ENCODE peak calls at places on chromosomes 5 and 9, in six cellular contexts. One of them, this sample, is unnamed.
A peak's percentile ranks its signal among the peaks of the same experiment; 100 is the strongest.

GRCh38 chr9:14306188-14306587 is 7.8 kb downstream of the NFIB start:
- DNase-seq in upper lobe of right lung: no peak
- DNase-seq in suprapubic skin: no peak
- DNase-seq in H9: no peak
- DNase-seq in sigmoid colon: no peak
- DNase-seq in HCT116: no peak
- DNase-seq in this sample: no peak

GRCh38 chr9:6270896-6271295 is 55.3 kb downstream of the IL33 start:
- DNase-seq in upper lobe of right lung: no peak
- DNase-seq in suprapubic skin: no peak
- DNase-seq in H9: no peak
- DNase-seq in sigmoid colon: no peak
- DNase-seq in HCT116: no peak
- DNase-seq in this sample: no peak

GRCh38 chr9:23821400-23822181 is 4.4 kb downstream of the ELAVL2 start:
- DNase-seq in upper lobe of right lung: peak; percentile 66
- DNase-seq in suprapubic skin: no peak
- DNase-seq in H9: peak; percentile 76
- DNase-seq in sigmoid colon: no peak
- DNase-seq in HCT116: no peak
- DNase-seq in this sample: peak; percentile 36

GRCh38 chr5:2701592-2701991 is 49.9 kb downstream of the IRX2 start:
- DNase-seq in upper lobe of right lung: no peak
- DNase-seq in suprapubic skin: no peak
- DNase-seq in H9: no peak
- DNase-seq in sigmoid colon: peak; percentile 52
- DNase-seq in HCT116: no peak
- DNase-seq in this sample: no peak

GRCh38 chr9:112809351-112809848 is 58.8 kb downstream of the SNX30 start:
- DNase-seq in upper lobe of right lung: no peak
- DNase-seq in suprapubic skin: no peak
- DNase-seq in H9: no peak
- DNase-seq in sigmoid colon: no peak
- DNase-seq in HCT116: no peak
- DNase-seq in this sample: no peak

GRCh38 chr9:127971357-127972315 is 9.2 kb downstream of the EEIG1 start:
- DNase-seq in upper lobe of right lung: no peak
- DNase-seq in suprapubic skin: no peak
- DNase-seq in H9: no peak
- DNase-seq in sigmoid colon: peak; percentile 68
- DNase-seq in HCT116: no peak
- DNase-seq in this sample: no peak

GRCh38 chr5:154709368-154710305 is 45.5 kb upstream of the LARP1 start:
- DNase-seq in upper lobe of right lung: no peak
- DNase-seq in suprapubic skin: no peak
- DNase-seq in H9: no peak
- DNase-seq in sigmoid colon: peak; percentile 27
- DNase-seq in HCT116: no peak
- DNase-seq in this sample: no peak

GRCh38 chr5:65721775-65722574 is at the start of the genes NLN and SGTB:
- DNase-seq in upper lobe of right lung: peak; percentile 93
- DNase-seq in suprapubic skin: peak; percentile 86
- DNase-seq in H9: peak; percentile 87
- DNase-seq in sigmoid colon: peak; percentile 90
- DNase-seq in HCT116: peak; percentile 37
- DNase-seq in this sample: peak; percentile 92

GRCh38 chr9:78074385-78075291 is 43.0 kb upstream of the GNAQ start:
- DNase-seq in upper lobe of right lung: no peak
- DNase-seq in suprapubic skin: no peak
- DNase-seq in H9: no peak
- DNase-seq in sigmoid colon: no peak
- DNase-seq in HCT116: no peak
- DNase-seq in this sample: no peak

GRCh38 chr9:70778568-70778967 is 342.9 kb downstream of the TRPM3 start:
- DNase-seq in upper lobe of right lung: no peak
- DNase-seq in suprapubic skin: no peak
- DNase-seq in H9: no peak
- DNase-seq in sigmoid colon: no peak
- DNase-seq in HCT116: no peak
- DNase-seq in this sample: no peak

GRCh38 chr5:170169996-170170395 is 62.8 kb upstream of the C5orf58 start:
- DNase-seq in upper lobe of right lung: no peak
- DNase-seq in suprapubic skin: no peak
- DNase-seq in H9: no peak
- DNase-seq in sigmoid colon: no peak
- DNase-seq in HCT116: no peak
- DNase-seq in this sample: no peak

GRCh38 chr9:98568234-98568922 is 140.4 kb downstream of the GABBR2 start:
- DNase-seq in upper lobe of right lung: no peak
- DNase-seq in suprapubic skin: no peak
- DNase-seq in H9: no peak
- DNase-seq in sigmoid colon: no peak
- DNase-seq in HCT116: no peak
- DNase-seq in this sample: no peak

GRCh38 chr5:2748180-2748840 is 3.2 kb downstream of the IRX2 start:
- DNase-seq in upper lobe of right lung: no peak
- DNase-seq in suprapubic skin: peak; percentile 53
- DNase-seq in H9: no peak
- DNase-seq in sigmoid colon: no peak
- DNase-seq in HCT116: no peak
- DNase-seq in this sample: no peak

DNA sequence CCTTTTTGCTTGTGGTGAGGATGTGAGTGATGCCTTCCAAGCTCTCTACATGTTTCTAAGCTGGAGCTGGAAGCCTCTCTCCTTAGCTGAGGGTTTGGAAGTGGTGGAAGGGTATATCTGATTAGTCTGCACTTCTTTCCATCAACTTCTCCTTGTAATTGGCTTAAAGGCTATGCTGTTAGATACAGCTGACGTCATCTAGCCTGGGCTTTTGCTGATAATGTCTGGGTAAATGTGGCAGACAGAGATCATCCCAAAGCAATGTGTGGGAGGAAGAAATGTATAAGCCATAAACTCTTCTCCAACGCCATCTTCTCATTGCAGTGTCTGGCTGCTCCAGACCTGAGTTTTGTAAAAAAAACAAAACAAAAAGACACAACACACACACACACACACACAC is 29.3 kb downstream of the ZNF354C start:
- DNase-seq in upper lobe of right lung: no peak
- DNase-seq in suprapubic skin: no peak
- DNase-seq in H9: no peak
- DNase-seq in sigmoid colon: no peak
- DNase-seq in HCT116: no peak
- DNase-seq in this sample: no peak
- H3K9me3 ChIP-seq in upper lobe of right lung: peaks cover 83% of the 10 kb centered on the region
- H3K9me3 ChIP-seq in suprapubic skin: peaks cover 77% of the 10 kb centered on the region
- H3K9me3 ChIP-seq in H9: peaks cover 54% of the 10 kb centered on the region
- H3K9me3 ChIP-seq in sigmoid colon: peaks cover 71% of the 10 kb centered on the region
- H3K9me3 ChIP-seq in HCT116: peaks cover 7% of the 10 kb centered on the region
- H3K9me3 ChIP-seq in this sample: peaks cover 95% of the 10 kb centered on the region

GRCh38 chr9:125760537-125760936 is 13.4 kb downstream of the PBX3 start:
- DNase-seq in upper lobe of right lung: no peak
- DNase-seq in suprapubic skin: no peak
- DNase-seq in H9: no peak
- DNase-seq in sigmoid colon: no peak
- DNase-seq in HCT116: no peak
- DNase-seq in this sample: no peak
- H3K4me1 ChIP-seq in upper lobe of right lung: peaks cover 30% of the 10 kb centered on the region
- H3K4me1 ChIP-seq in suprapubic skin: peaks cover 32% of the 10 kb centered on the region
- H3K4me1 ChIP-seq in H9: peaks cover 11% of the 10 kb centered on the region
- H3K4me1 ChIP-seq in sigmoid colon: peaks cover 98% of the 10 kb centered on the region
- H3K4me1 ChIP-seq in HCT116: no peaks in the 10 kb centered on the region
- H3K4me1 ChIP-seq in this sample: no peaks in the 10 kb centered on the region

GRCh38 chr9:134328841-134329575 is 2.8 kb downstream of the RXRA start:
- DNase-seq in upper lobe of right lung: no peak
- DNase-seq in suprapubic skin: no peak
- DNase-seq in H9: no peak
- DNase-seq in sigmoid colon: peak; percentile 84
- DNase-seq in HCT116: no peak
- DNase-seq in this sample: peak; percentile 75
- TF ChIP-seq CTCF in upper lobe of right lung: peak; percentile 18
- TF ChIP-seq CTCF in suprapubic skin: no peak
- TF ChIP-seq CTCF in H9: no peak
- TF ChIP-seq CTCF in sigmoid colon: no peak
- TF ChIP-seq CTCF in HCT116: no peak
- TF ChIP-seq CTCF in this sample: no peak

GRCh38 chr5:141260458-141261237 is 15.5 kb downstream of the PCDHB15 start:
- DNase-seq in upper lobe of right lung: no peak
- DNase-seq in suprapubic skin: no peak
- DNase-seq in H9: no peak
- DNase-seq in sigmoid colon: no peak
- DNase-seq in HCT116: no peak
- DNase-seq in this sample: no peak
- H3K9me3 ChIP-seq in upper lobe of right lung: peaks cover 100% of the 10 kb centered on the region
- H3K9me3 ChIP-seq in suprapubic skin: peaks cover 97% of the 10 kb centered on the region
- H3K9me3 ChIP-seq in H9: peaks cover 61% of the 10 kb centered on the region
- H3K9me3 ChIP-seq in sigmoid colon: peaks cover 99% of the 10 kb centered on the region
- H3K9me3 ChIP-seq in HCT116: peaks cover 22% of the 10 kb centered on the region
- H3K9me3 ChIP-seq in this sample: peaks cover 100% of the 10 kb centered on the region

GRCh38 chr5:52810426-52810825 is 22.7 kb downstream of the ITGA1 start:
- DNase-seq in upper lobe of right lung: no peak
- DNase-seq in suprapubic skin: no peak
- DNase-seq in H9: no peak
- DNase-seq in sigmoid colon: no peak
- DNase-seq in HCT116: no peak
- DNase-seq in this sample: no peak

GRCh38 chr5:52807037-52807436 is 19.3 kb downstream of the ITGA1 start:
- DNase-seq in upper lobe of right lung: no peak
- DNase-seq in suprapubic skin: no peak
- DNase-seq in H9: no peak
- DNase-seq in sigmoid colon: no peak
- DNase-seq in HCT116: no peak
- DNase-seq in this sample: no peak

GRCh38 chr5:52809884-52810283 is 22.2 kb downstream of the ITGA1 start:
- DNase-seq in upper lobe of right lung: no peak
- DNase-seq in suprapubic skin: no peak
- DNase-seq in H9: no peak
- DNase-seq in sigmoid colon: no peak
- DNase-seq in HCT116: no peak
- DNase-seq in this sample: no peak

GRCh38 chr5:52807723-52808122 is 20.0 kb downstream of the ITGA1 start:
- DNase-seq in upper lobe of right lung: no peak
- DNase-seq in suprapubic skin: no peak
- DNase-seq in H9: no peak
- DNase-seq in sigmoid colon: no peak
- DNase-seq in HCT116: no peak
- DNase-seq in this sample: no peak

DNA sequence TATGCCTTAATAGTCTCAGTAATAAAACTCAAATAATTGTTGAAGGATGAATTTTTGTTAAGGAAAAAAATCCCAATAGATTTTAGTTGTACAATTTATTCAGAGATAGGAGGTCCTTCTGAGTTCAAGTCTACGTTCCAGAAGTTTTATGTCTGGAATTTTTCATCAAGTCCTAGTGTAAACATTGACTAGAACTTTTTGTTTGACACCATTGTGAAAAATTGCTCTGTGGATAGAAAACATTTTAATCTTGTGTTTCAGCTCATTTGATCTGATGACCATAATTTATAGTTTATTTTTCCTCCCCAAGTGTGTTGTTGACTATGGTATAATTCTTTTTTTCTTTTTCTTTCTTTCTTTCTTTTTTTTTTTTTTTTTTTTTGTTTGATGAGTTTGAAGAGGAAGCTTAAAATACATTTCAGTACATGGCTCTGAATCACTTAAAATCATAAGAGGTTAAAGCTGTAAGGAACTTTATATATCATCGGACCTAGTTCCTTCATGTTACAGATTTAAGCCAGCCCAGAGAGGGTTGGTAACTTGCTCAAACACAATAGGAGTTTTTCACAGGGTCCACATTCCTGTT is 20.7 kb downstream of the ITGA1 start:
- DNase-seq in upper lobe of right lung: no peak
- DNase-seq in suprapubic skin: no peak
- DNase-seq in H9: no peak
- DNase-seq in sigmoid colon: no peak
- DNase-seq in HCT116: no peak
- DNase-seq in this sample: no peak
- H3K4me1 ChIP-seq in upper lobe of right lung: peaks cover 66% of the 10 kb centered on the region
- H3K4me1 ChIP-seq in suprapubic skin: peaks cover 13% of the 10 kb centered on the region
- H3K4me1 ChIP-seq in H9: no peaks in the 10 kb centered on the region
- H3K4me1 ChIP-seq in sigmoid colon: peaks cover 100% of the 10 kb centered on the region
- H3K4me1 ChIP-seq in HCT116: no peaks in the 10 kb centered on the region
- H3K4me1 ChIP-seq in this sample: peaks cover under 1% of the 10 kb centered on the region

GRCh38 chr5:137822158-137822764 is 45.4 kb upstream of the MYOT start:
- DNase-seq in upper lobe of right lung: no peak
- DNase-seq in suprapubic skin: no peak
- DNase-seq in H9: peak; percentile 63
- DNase-seq in sigmoid colon: no peak
- DNase-seq in HCT116: peak; percentile 40
- DNase-seq in this sample: peak; percentile 68
- TF ChIP-seq CTCF in upper lobe of right lung: peak; percentile 25
- TF ChIP-seq CTCF in suprapubic skin: no peak
- TF ChIP-seq CTCF in H9: peak; percentile 71
- TF ChIP-seq CTCF in sigmoid colon: peak; percentile 58
- TF ChIP-seq CTCF in HCT116: peak; percentile 59
- TF ChIP-seq CTCF in this sample: no peak

GRCh38 chr5:102811962-102812361 is 56.9 kb downstream of the PAM start:
- DNase-seq in upper lobe of right lung: no peak
- DNase-seq in suprapubic skin: no peak
- DNase-seq in H9: no peak
- DNase-seq in sigmoid colon: no peak
- DNase-seq in HCT116: peak; percentile 52
- DNase-seq in this sample: no peak

GRCh38 chr5:102807878-102808502 is 52.9 kb downstream of the PAM start:
- DNase-seq in upper lobe of right lung: no peak
- DNase-seq in suprapubic skin: no peak
- DNase-seq in H9: peak; percentile 45
- DNase-seq in sigmoid colon: no peak
- DNase-seq in HCT116: no peak
- DNase-seq in this sample: no peak

GRCh38 chr5:102813740-102814139 is 58.6 kb downstream of the PAM start:
- DNase-seq in upper lobe of right lung: no peak
- DNase-seq in suprapubic skin: no peak
- DNase-seq in H9: no peak
- DNase-seq in sigmoid colon: no peak
- DNase-seq in HCT116: no peak
- DNase-seq in this sample: no peak

GRCh38 chr5:102809033-102809432 is 53.9 kb downstream of the PAM start:
- DNase-seq in upper lobe of right lung: no peak
- DNase-seq in suprapubic skin: no peak
- DNase-seq in H9: no peak
- DNase-seq in sigmoid colon: no peak
- DNase-seq in HCT116: no peak
- DNase-seq in this sample: no peak
- H3K9me3 ChIP-seq in upper lobe of right lung: no peaks in the 10 kb centered on the region
- H3K9me3 ChIP-seq in suprapubic skin: no peaks in the 10 kb centered on the region
- H3K9me3 ChIP-seq in H9: no peaks in the 10 kb centered on the region
- H3K9me3 ChIP-seq in sigmoid colon: no peaks in the 10 kb centered on the region
- H3K9me3 ChIP-seq in HCT116: no peaks in the 10 kb centered on the region
- H3K9me3 ChIP-seq in this sample: no peaks in the 10 kb centered on the region

This sample was measured in mucosa of descending colon.